ENCODE peak calls at places on chromosomes 11 and 22, in ten cellular contexts. A, R, Q, F, W, O, B, J, E and G are unnamed samples.

GRCh38 chr11:17991799-17992433 is 20.9 kb downstream of the SERGEF start:
- DNase-seq in O (peak), F (peak), B (peak), E (no peak), W (peak), J (peak), Q (peak), A (no peak), R (peak), G (no peak)

GRCh38 chr22:27507935-27508504 is 293.5 kb downstream of the MN1 start:
- DNase-seq in F (no peak), J (no peak), W (no peak), Q (no peak), E (no peak), B (no peak), A (no peak), O (peak), R (no peak), G (no peak)

GRCh38 chr11:8642226-8642625 is 40.2 kb downstream of the TRIM66 start:
- DNase-seq in R (no peak), A (no peak), W (no peak), J (no peak), B (no peak), Q (no peak), E (no peak), O (no peak), F (no peak), G (no peak)

GRCh38 chr11:70473186-70473872 is 75.0 kb downstream of the CTTN start:
- DNase-seq in F (no peak), J (no peak), W (no peak), O (no peak), B (no peak), Q (no peak), A (no peak), E (no peak), R (no peak), G (no peak)

GRCh38 chr11:95788921-95789505 is 569 bp downstream of the FAM76B start:
- DNase-seq in B (peak), Q (no peak), J (peak), R (peak), O (peak), W (peak), F (peak), A (no peak), E (no peak), G (no peak)

GRCh38 chr22:44842417-44842816 is 90.0 kb downstream of the ARHGAP8 start:
- DNase-seq in O (no peak), E (no peak), Q (no peak), W (no peak), R (no peak), J (no peak), B (no peak), A (no peak), F (no peak), G (no peak)

GRCh38 chr22:50070366-50070765 is 12.3 kb upstream of the TTLL8 start:
- DNase-seq in A (no peak), B (no peak), W (no peak), J (no peak), R (no peak), F (no peak), O (no peak), Q (no peak), E (no peak), G (no peak)

GRCh38 chr22:36334838-36335603 is 52.7 kb downstream of the MYH9 start:
- DNase-seq in R (peak), Q (no peak), B (peak), O (no peak), A (no peak), W (no peak), E (no peak), F (no peak), J (peak), G (no peak)

GRCh38 chr22:37240941-37241320 is 3.1 kb downstream of the RAC2 start:
- DNase-seq in R (no peak), W (no peak), J (no peak), A (no peak), O (no peak), Q (no peak), B (no peak), E (no peak), F (no peak), G (no peak)

GRCh38 chr11:7967826-7968225 is 2.6 kb upstream of the NLRP10 start:
- DNase-seq in Q (no peak), F (no peak), A (no peak), B (no peak), R (peak), W (no peak), J (no peak), O (no peak), E (no peak), G (no peak)

GRCh38 chr11:117442049-117442868 is 114.6 kb downstream of the CEP164 start:
- DNase-seq in O (no peak), B (no peak), J (no peak), A (no peak), R (no peak), E (no peak), W (no peak), Q (no peak), F (no peak), G (no peak)

GRCh38 chr22:48103126-48103875 is 1340.9 kb downstream of the TBC1D22A start:
- DNase-seq in Q (no peak), A (no peak), F (no peak), E (no peak), R (no peak), O (no peak), J (no peak), B (no peak), W (no peak), G (no peak)

GRCh38 chr11:45098929-45099328 is 47.5 kb upstream of the PRDM11 start:
- DNase-seq in B (peak), F (no peak), J (no peak), R (no peak), A (no peak), W (no peak), Q (no peak), O (no peak), E (no peak), G (no peak)

GRCh38 chr22:27480487-27480886 is 321.1 kb downstream of the MN1 start:
- DNase-seq in F (no peak), J (no peak), W (no peak), O (no peak), Q (no peak), E (no peak), B (peak), A (no peak), R (no peak), G (no peak)

GRCh38 chr11:37967635-37968034 is 1369.6 kb upstream of the RAG2 start:
- DNase-seq in O (no peak), B (no peak), E (no peak), A (no peak), R (no peak), Q (no peak), W (no peak), J (no peak), F (no peak), G (no peak)

GRCh38 chr22:24876700-24877099 is 69.8 kb downstream of the LHFPL7 start:
- DNase-seq in E (no peak), F (no peak), B (no peak), A (no peak), R (no peak), Q (no peak), W (no peak), J (no peak), O (no peak), G (no peak)

GRCh38 chr11:86277741-86278140 is 24.3 kb upstream of the HIKESHI start:
- DNase-seq in R (no peak), O (no peak), W (no peak), J (no peak), A (no peak), F (no peak), Q (no peak), B (no peak), E (no peak), G (no peak)

GRCh38 chr11:120778692-120779490 is 245.0 kb upstream of the TBCEL start:
- DNase-seq in E (no peak), O (no peak), J (no peak), W (no peak), Q (no peak), R (no peak), F (no peak), B (no peak), A (no peak), G (no peak)

GRCh38 chr11:33703771-33704170 is 3.1 kb upstream of the C11orf91 start:
- DNase-seq in W (no peak), E (no peak), F (no peak), O (no peak), R (no peak), Q (no peak), B (no peak), J (peak), A (no peak), G (no peak)

GRCh38 chr11:72331761-72332160 is 87.8 kb upstream of the PHOX2A start:
- DNase-seq in A (no peak), F (no peak), R (no peak), E (no peak), J (no peak), B (no peak), W (no peak), Q (no peak), O (no peak), G (no peak)

GRCh38 chr11:134333312-134333711 is 1.5 kb downstream of the GLB1L2 start:
- DNase-seq in J (peak), R (peak), Q (no peak), F (no peak), E (no peak), W (no peak), O (no peak), A (no peak), B (no peak), G (no peak)

GRCh38 chr11:94787798-94788197 is 19.6 kb downstream of the AMOTL1 start:
- DNase-seq in W (no peak), B (peak), F (no peak), R (no peak), E (no peak), Q (no peak), J (no peak), O (no peak), A (peak), G (no peak)

GRCh38 chr11:16881074-16881709 is 133.0 kb downstream of the PLEKHA7 start:
- DNase-seq in E (peak), Q (no peak), R (peak), J (peak), A (peak), W (no peak), O (no peak), F (no peak), B (peak), G (no peak)

GRCh38 chr11:1084561-1085439 is 10.1 kb downstream of the MUC2 start:
- DNase-seq in Q (no peak), J (no peak), E (no peak), R (no peak), A (no peak), O (no peak), B (no peak), F (no peak), W (no peak), G (no peak)

GRCh38 chr22:48279465-48279765 is 1517.0 kb downstream of the TBC1D22A start:
- DNase-seq in Q (no peak), F (no peak), W (no peak), A (no peak), J (no peak), R (no peak), E (no peak), B (no peak), O (no peak), G (no peak)

GRCh38 chr11:105942951-105943350 is 79.1 kb downstream of the MSANTD4 start:
- DNase-seq in W (no peak), O (no peak), Q (no peak), J (peak), A (no peak), F (no peak), R (no peak), E (no peak), B (no peak), G (no peak)

GRCh38 chr11:75090778-75091177 is 5.9 kb downstream of the OR2AT4 start:
- DNase-seq in Q (no peak), J (no peak), O (no peak), F (no peak), R (no peak), W (no peak), B (no peak), E (no peak), A (no peak), G (no peak)

GRCh38 chr11:61126266-61126665 is 24.0 kb downstream of the CD5 start:
- DNase-seq in W (no peak), F (no peak), J (peak), B (no peak), O (no peak), A (no peak), R (no peak), E (peak), Q (no peak), G (no peak)

GRCh38 chr22:30806391-30806861 is 111.8 kb downstream of the OSBP2 start:
- DNase-seq in A (no peak), J (peak), W (no peak), O (no peak), F (no peak), B (no peak), R (peak), Q (no peak), E (no peak), G (no peak)

GRCh38 chr11:95364324-95365295 is 133.6 kb upstream of the SESN3 start:
- DNase-seq in W (peak), F (no peak), E (no peak), O (no peak), B (peak), R (no peak), J (peak), A (no peak), Q (no peak), G (no peak)

GRCh38 chr22:41517172-41518047 is 26.9 kb downstream of the POLR3H start:
- DNase-seq in J (peak), E (peak), O (no peak), B (peak), Q (peak), W (peak), F (peak), R (peak), A (no peak), G (no peak)

GRCh38 chr22:49599039-49599438 is 228.6 kb downstream of the BRD1 start:
- DNase-seq in O (no peak), J (no peak), E (no peak), W (no peak), B (no peak), Q (no peak), F (peak), A (no peak), R (no peak), G (no peak)

GRCh38 chr11:10932976-10933375 is 75.1 kb upstream of the ZBED5 start:
- DNase-seq in J (no peak), O (no peak), R (no peak), W (no peak), F (no peak), B (no peak), A (no peak), Q (no peak), E (no peak), G (no peak)

GRCh38 chr11:58730507-58731089 is 1.1 kb downstream of the GLYAT start:
- DNase-seq in B (no peak), J (no peak), F (no peak), W (no peak), R (no peak), E (no peak), A (no peak), O (no peak), Q (no peak), G (no peak)

GRCh38 chr22:42074153-42074750 is at the start of gene PHETA2:
- DNase-seq in Q (peak), A (peak), E (peak), B (peak), W (no peak), O (no peak), F (peak), J (peak), R (peak), G (peak)

GRCh38 chr22:35484651-35485372 is 55.8 kb upstream of the RASD2 start:
- DNase-seq in Q (no peak), J (no peak), O (no peak), A (no peak), B (no peak), W (no peak), R (no peak), F (no peak), E (no peak), G (no peak)

GRCh38 chr22:40128989-40129388 is 48.7 kb upstream of the TNRC6B start:
- DNase-seq in W (no peak), R (no peak), E (no peak), Q (no peak), A (no peak), F (peak), O (peak), J (no peak), B (no peak), G (peak)

GRCh38 chr11:15258433-15259350 is 144.0 kb downstream of the INSC start:
- DNase-seq in A (peak), W (peak), O (peak), B (peak), Q (peak), E (no peak), F (no peak), R (peak), J (peak), G (no peak)

GRCh38 chr11:14230407-14230806 is 128.6 kb downstream of the RRAS2 start:
- DNase-seq in R (no peak), J (no peak), A (no peak), E (no peak), W (no peak), B (no peak), F (no peak), O (no peak), Q (no peak), G (no peak)

GRCh38 chr11:14234446-14234845 is 124.5 kb downstream of the RRAS2 start:
- DNase-seq in W (no peak), R (no peak), A (no peak), O (no peak), E (no peak), Q (no peak), B (no peak), F (no peak), J (no peak), G (no peak)

GRCh38 chr11:14235701-14236100 is 123.3 kb downstream of the RRAS2 start:
- DNase-seq in Q (no peak), E (no peak), W (no peak), F (no peak), R (no peak), J (no peak), B (no peak), O (no peak), A (no peak), G (no peak)

GRCh38 chr11:14229472-14229871 is 129.5 kb downstream of the RRAS2 start:
- DNase-seq in J (no peak), A (no peak), B (no peak), Q (no peak), R (no peak), E (no peak), W (no peak), F (no peak), O (no peak), G (no peak)

GRCh38 chr11:14232652-14233051 is 126.3 kb downstream of the RRAS2 start:
- DNase-seq in B (no peak), Q (no peak), W (peak), J (no peak), O (no peak), R (no peak), F (no peak), E (no peak), A (no peak), G (no peak)
- TF ChIP-seq CTCF in B (no peak), Q (no peak), W (peak), J (peak), O (peak), R (no peak), F (no peak), E (no peak), A (no peak), G (no peak)

GRCh38 chr11:62611705-62612365 is 740 bp downstream of the EML3 start:
- DNase-seq in A (no peak), R (peak), W (peak), B (peak), O (peak), Q (peak), E (peak), F (peak), J (peak), G (no peak)
- TF ChIP-seq CTCF in A (no peak), R (no peak), W (no peak), B (no peak), O (no peak), Q (no peak), E (no peak), F (no peak), J (no peak), G (no peak)

GRCh38 chr22:20859615-20860014 is 808 bp downstream of the SNAP29 start:
- DNase-seq in B (no peak), F (no peak), W (no peak), A (no peak), O (peak), R (no peak), J (no peak), E (no peak), Q (no peak), G (no peak)

GRCh38 chr22:20858615-20859416 is at the start of the genes PI4KA and SNAP29:
- DNase-seq in F (peak), Q (peak), E (peak), J (peak), R (peak), A (peak), W (peak), O (peak), B (peak), G (peak)

GRCh38 chr22:20853236-20853660 is 5.4 kb downstream of the PI4KA start:
- DNase-seq in O (no peak), W (no peak), E (no peak), J (no peak), Q (no peak), F (no peak), A (no peak), R (no peak), B (no peak), G (no peak)

GRCh38 chr22:20857838-20858614 is 585 bp downstream of the PI4KA start:
- DNase-seq in W (peak), B (peak), O (peak), J (peak), E (peak), F (peak), Q (peak), R (peak), A (peak), G (peak)

GRCh38 chr22:20857247-20857643 is 1.4 kb downstream of the PI4KA start:
- DNase-seq in J (no peak), Q (no peak), E (no peak), A (no peak), B (no peak), O (no peak), R (no peak), F (no peak), W (no peak), G (no peak)
- TF ChIP-seq CTCF in J (no peak), Q (no peak), E (no peak), A (no peak), B (no peak), O (no peak), R (no peak), F (no peak), W (no peak), G (no peak)

GRCh38 chr11:11987503-11988022 is 20.9 kb downstream of the DKK3 start:
- DNase-seq in R (peak), W (no peak), O (peak), A (no peak), F (no peak), B (no peak), E (no peak), J (peak), Q (no peak), G (no peak)
- TF ChIP-seq CTCF in R (peak), W (peak), O (peak), A (no peak), F (no peak), B (peak), E (peak), J (peak), Q (no peak), G (no peak)

GRCh38 chr11:64246874-64247728 is at the start of gene PPP1R14B:
- DNase-seq in W (peak), F (peak), E (peak), J (peak), Q (peak), O (peak), R (peak), B (peak), A (peak), G (peak)
- TF ChIP-seq CTCF in W (no peak), F (no peak), E (peak), J (no peak), Q (no peak), O (no peak), R (no peak), B (peak), A (no peak), G (no peak)